ENCODE peak calls at places on chromosomes 13 and 19, in ten cellular contexts. H, D, L, M, P, Y, N, B, Q and T are unnamed samples. For H3K4me1 and H3K27me3, the result is how much of the 10 kb centered on the place peaks cover.

GRCh38 chr19:38648789-38649304 is 1.4 kb downstream of the ACTN4 start:
- DNase-seq in P (no peak), M (no peak), Y (no peak), L (no peak), H (no peak), N (no peak), Q (no peak), B (no peak), D (no peak), T (no peak)

GRCh38 chr19:40365613-40366401 is 17.3 kb downstream of the PLD3 start:
- DNase-seq in H (peak), L (peak), Q (peak), N (peak), M (peak), P (peak), Y (peak), B (peak), D (no peak), T (peak)

GRCh38 chr19:49949735-49950589 is 11.0 kb downstream of the SIGLEC11 start:
- DNase-seq in D (no peak), B (no peak), P (peak), N (no peak), L (no peak), Q (no peak), H (no peak), Y (no peak), M (no peak), T (no peak)

GRCh38 chr13:31131470-31131961 is 30.2 kb downstream of the HSPH1 start:
- DNase-seq in B (no peak), P (no peak), H (peak), D (no peak), L (no peak), N (no peak), M (no peak), Q (no peak), Y (no peak), T (no peak)

GRCh38 chr13:37446503-37446902 is 152.1 kb downstream of the POSTN start:
- DNase-seq in M (no peak), N (no peak), Q (no peak), P (no peak), L (no peak), B (no peak), Y (no peak), H (no peak), D (no peak), T (no peak)

GRCh38 chr19:39301021-39301420 is 4.8 kb downstream of the IFNL1 start:
- DNase-seq in B (no peak), D (no peak), Q (no peak), M (no peak), Y (no peak), L (no peak), P (no peak), H (no peak), N (no peak), T (no peak)

GRCh38 chr13:42028113-42028799 is 20.2 kb upstream of the DGKH start:
- DNase-seq in L (no peak), N (peak), Y (no peak), D (no peak), H (no peak), M (peak), B (peak), Q (no peak), P (no peak), T (no peak)

GRCh38 chr19:55305491-55305890 is 19.6 kb downstream of the TMEM150B start:
- DNase-seq in B (no peak), M (no peak), D (no peak), P (no peak), L (peak), Y (peak), N (no peak), Q (no peak), H (no peak), T (peak)

GRCh38 chr19:5170329-5170745 is 170.3 kb downstream of the PTPRS start:
- DNase-seq in P (peak), D (no peak), N (peak), Q (no peak), B (peak), L (no peak), Y (no peak), M (no peak), H (no peak), T (no peak)

GRCh38 chr19:13463296-13463695 is 43.0 kb downstream of the CACNA1A start:
- DNase-seq in Y (no peak), P (no peak), B (no peak), L (no peak), M (no peak), Q (no peak), H (no peak), N (no peak), D (no peak), T (no peak)

GRCh38 chr19:29988351-29988750 is 46.3 kb downstream of the URI1 start:
- DNase-seq in N (no peak), Q (no peak), H (no peak), Y (no peak), D (no peak), P (no peak), M (no peak), L (no peak), B (no peak), T (no peak)

GRCh38 chr19:3033595-3034193 is 4.6 kb upstream of the TLE2 start:
- DNase-seq in B (no peak), D (no peak), P (no peak), N (no peak), Q (no peak), L (no peak), M (peak), Y (no peak), H (no peak), T (no peak)

GRCh38 chr19:48239582-48240141 is 16.1 kb downstream of the CARD8 start:
- DNase-seq in M (no peak), H (no peak), Q (no peak), N (no peak), P (no peak), L (no peak), Y (peak), B (no peak), D (no peak), T (no peak)

GRCh38 chr13:25153736-25154135 is 18.4 kb downstream of the AMER2 start:
- DNase-seq in Y (no peak), H (no peak), P (no peak), N (no peak), B (no peak), Q (no peak), M (no peak), L (no peak), D (no peak), T (no peak)

GRCh38 chr19:5052945-5053485 is 84.1 kb downstream of the KDM4B start:
- DNase-seq in M (no peak), N (no peak), Q (no peak), L (no peak), P (no peak), B (no peak), D (no peak), H (no peak), Y (no peak), T (no peak)

GRCh38 chr19:28984315-28984714 is 228.6 kb downstream of the UQCRFS1 start:
- DNase-seq in D (no peak), L (no peak), H (no peak), N (no peak), B (no peak), M (no peak), P (no peak), Y (no peak), Q (no peak), T (no peak)
- H3K4me1 ChIP-seq in D (under half), L (under half), H (under half), N (under half), B (under half), M (under half), P (under half), Y (under half), Q (under half), T (under half)

DNA sequence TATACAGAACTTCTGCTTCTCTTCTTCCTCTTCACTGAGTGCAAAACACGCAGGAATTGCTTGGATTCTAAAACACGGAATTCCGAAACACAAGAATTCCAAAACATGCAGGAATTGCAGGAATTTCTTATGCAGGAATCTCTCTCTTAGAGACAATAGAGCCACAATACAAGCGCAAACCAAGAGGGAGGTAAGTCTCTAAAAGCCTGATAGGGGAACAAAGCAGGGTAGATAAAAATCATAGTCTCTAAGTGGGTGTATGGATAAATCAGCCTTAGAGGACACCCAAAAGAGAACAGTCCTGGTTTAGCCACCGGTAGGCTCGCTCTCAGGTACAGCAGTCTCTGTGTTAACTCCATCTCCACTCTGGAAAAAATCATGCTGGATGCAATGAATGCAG is 112.9 kb downstream of the LHFPL6 start:
- DNase-seq in Q (no peak), L (no peak), D (no peak), M (no peak), P (no peak), N (no peak), H (no peak), Y (no peak), B (no peak), T (no peak)
- H3K27me3 ChIP-seq in Q (under half), L (under half), D (under half), M (under half), P (under half), N (under half), H (under half), Y (under half), B (under half), T (under half)

GRCh38 chr19:45526143-45526542 is 18.9 kb downstream of the VASP start:
- DNase-seq in P (peak), L (peak), M (peak), H (peak), N (peak), D (peak), Q (peak), B (peak), Y (peak), T (peak)
- TF ChIP-seq CTCF in P (no peak), L (no peak), M (no peak), H (no peak), N (no peak), D (no peak), Q (no peak), B (no peak), Y (no peak), T (no peak)

GRCh38 chr13:50128406-50129048 is 113.3 kb downstream of the KCNRG start:
- DNase-seq in P (no peak), B (no peak), L (no peak), Q (no peak), Y (no peak), N (no peak), M (no peak), D (no peak), H (no peak), T (no peak)
- H3K4me1 ChIP-seq in P (under half), B (under half), L (under half), Q (under half), Y (under half), N (under half), M (under half), D (under half), H (under half), T (under half)

GRCh38 chr19:15869109-15869555 is 28.7 kb downstream of the CYP4F2 start:
- DNase-seq in B (peak), H (peak), N (peak), L (no peak), Q (no peak), M (no peak), D (peak), P (no peak), Y (no peak), T (no peak)
- H3K27me3 ChIP-seq in B (under half), H (under half), N (under half), L (under half), Q (under half), M (under half), D (under half), P (under half), Y (under half), T (under half)

GRCh38 chr19:1015782-1016646 is 4.9 kb downstream of the TMEM259 start:
- DNase-seq in M (no peak), P (no peak), B (peak), Q (no peak), L (no peak), H (no peak), N (peak), D (no peak), Y (no peak), T (no peak)

GRCh38 chr19:1018393-1018792 is 2.5 kb downstream of the TMEM259 start:
- DNase-seq in Q (no peak), L (no peak), B (no peak), Y (no peak), M (no peak), P (no peak), D (no peak), N (no peak), H (no peak), T (no peak)

GRCh38 chr19:1017906-1018305 is 3.0 kb downstream of the TMEM259 start:
- DNase-seq in Q (no peak), Y (no peak), D (no peak), P (no peak), B (peak), H (no peak), M (no peak), N (no peak), L (no peak), T (no peak)

GRCh38 chr19:1016647-1017114 is 4.2 kb downstream of the TMEM259 start:
- DNase-seq in B (peak), D (no peak), Q (no peak), Y (no peak), M (peak), P (no peak), L (no peak), H (no peak), N (peak), T (no peak)

GRCh38 chr19:1017115-1017905 is 3.6 kb downstream of the TMEM259 start:
- DNase-seq in Q (no peak), N (peak), B (peak), M (peak), P (no peak), D (peak), Y (no peak), L (no peak), H (no peak), T (no peak)
- TF ChIP-seq CTCF in Q (no peak), N (no peak), B (no peak), M (no peak), P (no peak), D (no peak), Y (no peak), L (no peak), H (no peak), T (no peak)